ENCODE peak calls at places on chromosomes 12 and 14, in seven cellular contexts. U is BE2C; J is endothelial cell of umbilical vein; P is upper lobe of right lung; C is CD8-positive, alpha-beta T cell; A is K562; G is GM23248. S is an unnamed sample.

GRCh38 chr14:22865424-22866215 is 5.9 kb upstream of the LRP10 start:
- DNase-seq in U (no peak), J (no peak), P (no peak), C (no peak), A (peak; percentile 66), G (no peak), S (no peak)

GRCh38 chr12:95505039-95505438 is 31.1 kb downstream of the METAP2 start:
- DNase-seq in U (no peak), J (no peak), P (no peak), C (no peak), A (no peak), G (no peak), S (no peak)

GRCh38 chr12:96294831-96295230 is 100.7 kb downstream of the ELK3 start:
- DNase-seq in U (no peak), J (no peak), P (no peak), C (no peak), A (no peak), G (no peak), S (peak; percentile 7)

GRCh38 chr14:54483848-54484247 is 4.9 kb downstream of the GMFB start:
- DNase-seq in U (no peak), J (no peak), P (no peak), C (no peak), A (no peak), G (peak; percentile 14), S (no peak)

GRCh38 chr12:116955382-116956021 is 44.8 kb downstream of the FBXW8 start:
- DNase-seq in U (no peak), J (no peak), P (peak; percentile 71), C (peak; percentile 9), A (peak; percentile 32), G (peak; percentile 15), S (peak; percentile 87)

GRCh38 chr12:53695148-53696138 is 19.6 kb upstream of the ATP5MC2 start:
- DNase-seq in U (peak; percentile 25), J (peak; percentile 55), P (peak; percentile 69), C (peak; percentile 37), A (peak; percentile 49), G (peak; percentile 92), S (peak; percentile 40)

GRCh38 chr12:82593901-82594396 is 92.8 kb upstream of the TMTC2 start:
- DNase-seq in U (no peak), J (no peak), P (no peak), C (no peak), A (no peak), G (no peak), S (no peak)

GRCh38 chr12:3614806-3615466 is 123.9 kb downstream of the PRMT8 start:
- DNase-seq in U (no peak), J (no peak), P (no peak), C (no peak), A (no peak), G (no peak), S (no peak)

GRCh38 chr14:58690801-58691516 is 53.2 kb downstream of the DACT1 start:
- DNase-seq in U (no peak), J (no peak), P (peak; percentile 68), C (no peak), A (no peak), G (no peak), S (peak; percentile 79)

GRCh38 chr14:72851660-72852059 is 42.2 kb downstream of the DPF3 start:
- DNase-seq in U (no peak), J (no peak), P (no peak), C (no peak), A (no peak), G (no peak), S (no peak)

GRCh38 chr14:103626150-103626850 is 2.7 kb upstream of the KLC1 start:
- DNase-seq in U (no peak), J (no peak), P (no peak), C (no peak), A (no peak), G (peak; percentile 10), S (no peak)

GRCh38 chr12:54631551-54631950 is 3.1 kb downstream of the LACRT start:
- DNase-seq in U (no peak), J (no peak), P (no peak), C (no peak), A (no peak), G (no peak), S (no peak)

GRCh38 chr12:44930972-44931600 is 55.0 kb upstream of the NELL2 start:
- DNase-seq in U (no peak), J (peak; percentile 74), P (no peak), C (peak; percentile 11), A (peak; percentile 18), G (peak; percentile 91), S (peak; percentile 63)

GRCh38 chr14:55609681-55610080 is 29.7 kb downstream of the KTN1 start:
- DNase-seq in U (no peak), J (peak; percentile 49), P (no peak), C (no peak), A (no peak), G (peak; percentile 71), S (no peak)

GRCh38 chr14:31843361-31844091 is 233.6 kb upstream of the ARHGAP5 start:
- DNase-seq in U (no peak), J (peak; percentile 41), P (no peak), C (no peak), A (no peak), G (peak; percentile 48), S (peak; percentile 4)

GRCh38 chr12:48979602-48980388 is 1.7 kb downstream of the WNT1 start:
- DNase-seq in U (no peak), J (no peak), P (no peak), C (peak; percentile 54), A (no peak), G (peak; percentile 42), S (peak; percentile 41)

GRCh38 chr14:99511421-99512109 is 30.4 kb downstream of the CCNK start:
- DNase-seq in U (peak; percentile 47), J (no peak), P (no peak), C (no peak), A (no peak), G (peak; percentile 47), S (no peak)

GRCh38 chr12:86445361-86445760 is 189.2 kb upstream of the MGAT4C start:
- DNase-seq in U (no peak), J (no peak), P (no peak), C (no peak), A (no peak), G (no peak), S (no peak)

GRCh38 chr12:3000548-3001275 is 41.5 kb downstream of the TEAD4 start:
- DNase-seq in U (no peak), J (no peak), P (no peak), C (no peak), A (peak; percentile 23), G (peak; percentile 8), S (no peak)

DNA sequence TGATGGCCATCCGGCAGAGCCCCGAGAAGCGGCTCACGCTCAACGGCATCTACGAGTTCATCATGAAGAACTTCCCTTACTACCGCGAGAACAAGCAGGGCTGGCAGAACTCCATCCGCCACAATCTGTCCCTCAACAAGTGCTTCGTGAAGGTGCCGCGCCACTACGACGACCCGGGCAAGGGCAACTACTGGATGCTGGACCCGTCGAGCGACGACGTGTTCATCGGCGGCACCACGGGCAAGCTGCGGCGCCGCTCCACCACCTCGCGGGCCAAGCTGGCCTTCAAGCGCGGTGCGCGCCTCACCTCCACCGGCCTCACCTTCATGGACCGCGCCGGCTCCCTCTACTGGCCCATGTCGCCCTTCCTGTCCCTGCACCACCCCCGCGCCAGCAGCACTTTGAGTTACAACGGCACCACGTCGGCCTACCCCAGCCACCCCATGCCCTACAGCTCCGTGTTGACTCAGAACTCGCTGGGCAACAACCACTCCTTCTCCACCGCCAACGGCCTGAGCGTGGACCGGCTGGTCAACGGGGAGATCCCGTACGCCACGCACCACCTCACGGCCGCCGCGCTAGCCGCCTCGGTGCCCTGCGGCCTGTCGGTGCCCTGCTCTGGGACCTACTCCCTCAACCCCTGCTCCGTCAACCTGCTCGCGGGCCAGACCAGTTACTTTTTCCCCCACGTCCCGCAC is 1.4 kb downstream of the FOXG1 start:
- DNase-seq in U (no peak), J (no peak), P (no peak), C (no peak), A (peak; percentile 46), G (no peak), S (no peak)
- H3K27me3 ChIP-seq in U (peaks cover 24% of the 10 kb centered on the region), J (peaks cover 88% of the 10 kb centered on the region), P (peaks cover 92% of the 10 kb centered on the region), C (peaks cover 13% of the 10 kb centered on the region), A (no peaks in the 10 kb centered on the region), G (peaks cover 85% of the 10 kb centered on the region), S (peaks cover 25% of the 10 kb centered on the region)

GRCh38 chr14:97366400-97366799 is 569.2 kb downstream of the VRK1 start:
- DNase-seq in U (no peak), J (no peak), P (no peak), C (no peak), A (no peak), G (no peak), S (no peak)
- H3K4me3 ChIP-seq in U (no peak overlapping the region), J (no peak overlapping the region), P (no peak overlapping the region), C (no peak overlapping the region), A (no peak overlapping the region), G (no peak overlapping the region), S (no peak overlapping the region)

GRCh38 chr12:4858385-4858784 is 51.3 kb upstream of the KCNA1 start:
- DNase-seq in U (no peak), J (peak; percentile 1), P (no peak), C (no peak), A (no peak), G (no peak), S (peak; percentile 11)

GRCh38 chr12:4859478-4860210 is 50.1 kb upstream of the KCNA1 start:
- DNase-seq in U (no peak), J (no peak), P (no peak), C (no peak), A (no peak), G (no peak), S (no peak)

GRCh38 chr12:4855121-4855924 is 54.4 kb upstream of the KCNA1 start:
- DNase-seq in U (peak; percentile 64), J (peak; percentile 74), P (no peak), C (peak; percentile 49), A (peak; percentile 38), G (peak; percentile 86), S (peak; percentile 79)

GRCh38 chr12:4856556-4856955 is 53.1 kb upstream of the KCNA1 start:
- DNase-seq in U (no peak), J (no peak), P (no peak), C (no peak), A (no peak), G (no peak), S (no peak)

DNA sequence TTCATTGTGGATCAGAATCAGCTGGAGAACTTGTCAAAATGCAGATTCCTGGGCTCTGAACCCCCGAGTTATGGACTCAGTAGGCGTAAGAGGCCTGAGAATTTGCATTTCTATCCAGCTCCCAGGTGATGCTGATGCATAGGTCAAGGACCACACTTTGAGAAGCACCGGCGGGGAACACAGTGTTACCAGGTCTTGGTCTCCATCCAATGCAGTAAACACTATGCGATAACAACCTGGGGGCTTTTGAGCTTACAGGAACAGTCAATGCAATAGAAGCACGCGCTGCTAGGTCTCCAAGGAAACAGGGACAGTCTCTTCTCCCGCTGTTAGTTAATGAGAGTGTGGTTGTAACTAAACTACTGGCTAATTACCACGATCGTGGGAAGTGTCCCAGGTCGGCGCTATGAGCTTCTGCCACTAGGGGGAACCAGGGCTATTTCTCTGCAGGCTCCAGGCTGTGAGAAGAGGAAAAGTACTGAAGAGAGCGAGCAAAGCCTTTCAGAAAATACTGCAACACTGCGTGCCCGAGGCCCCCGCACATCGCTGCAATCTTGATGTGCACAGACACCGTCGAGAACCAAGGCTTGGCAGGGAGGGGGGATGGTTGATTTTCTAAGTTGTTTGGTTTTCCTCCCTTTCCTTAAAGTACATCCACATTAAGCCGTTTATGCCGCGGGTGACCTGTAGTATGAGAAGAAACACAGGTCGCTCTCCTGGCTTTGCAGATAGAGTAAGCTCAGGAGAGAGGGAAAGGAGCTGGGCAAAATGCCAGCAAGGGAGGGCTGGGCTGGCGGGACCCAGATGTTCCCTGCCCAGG is 52.0 kb upstream of the KCNA1 start:
- DNase-seq in U (peak; percentile 71), J (peak; percentile 63), P (peak; percentile 81), C (peak; percentile 65), A (peak; percentile 55), G (peak; percentile 83), S (peak; percentile 73)
- H3K27me3 ChIP-seq in U (peaks cover 26% of the 10 kb centered on the region), J (peaks cover 6% of the 10 kb centered on the region), P (peaks cover 28% of the 10 kb centered on the region), C (no peaks in the 10 kb centered on the region), A (peaks cover 18% of the 10 kb centered on the region), G (peaks cover 21% of the 10 kb centered on the region), S (peaks cover 6% of the 10 kb centered on the region)

GRCh38 chr12:62379723-62380045 is 86.9 kb upstream of the MON2 start:
- DNase-seq in U (no peak), J (no peak), P (no peak), C (no peak), A (no peak), G (no peak), S (no peak)
- H3K4me3 ChIP-seq in U (no peak overlapping the region), J (no peak overlapping the region), P (no peak overlapping the region), C (no peak overlapping the region), A (no peak overlapping the region), G (no peak overlapping the region), S (no peak overlapping the region)

S was measured in small intestine.